ENCODE peak calls at places on chromosomes 6 and 20, in five cellular contexts. Z is DMS53; T is fibroblast of pulmonary artery; O is Calu3; S is stimulated activated CD4-positive, alpha-beta T cell treated with anti-CD3 and anti-CD28 coated beads, Interleukin-2, amount 100 ng/mL, for 48 hours. F is an unnamed sample.

GRCh38 chr20:3082306-3082951 is 2.1 kb downstream of the AVP start:
- DNase-seq in T (no peak), O (no peak), Z (peak; percentile 57), S (no peak), F (no peak)

GRCh38 chr20:5770240-5770986 is 20.2 kb downstream of the SHLD1 start:
- DNase-seq in T (peak; percentile 9), O (no peak), S (no peak), Z (no peak), F (no peak)

GRCh38 chr6:35663447-35664235 is 25.1 kb downstream of the FKBP5 start:
- DNase-seq in Z (no peak), S (no peak), O (no peak), T (peak; percentile 68), F (no peak)

GRCh38 chr6:44084231-44085014 is 42.8 kb downstream of the MRPL14 start:
- DNase-seq in Z (peak; percentile 70), T (no peak), S (no peak), O (no peak), F (no peak)

GRCh38 chr6:163460307-163460782 is 45.8 kb downstream of the QKI start:
- DNase-seq in Z (no peak), S (peak; percentile 8), T (peak; percentile 39), O (no peak), F (no peak)

GRCh38 chr6:11806561-11807317 is 28.1 kb upstream of the ADTRP start:
- DNase-seq in T (no peak), Z (no peak), O (no peak), S (no peak), F (no peak)

GRCh38 chr20:54502179-54502578 is 26.8 kb downstream of the DOK5 start:
- DNase-seq in T (no peak), Z (no peak), O (no peak), S (no peak), F (no peak)

GRCh38 chr6:52286798-52287432 is 2.4 kb upstream of the MCM3 start:
- DNase-seq in S (peak; percentile 57), O (peak; percentile 85), Z (peak; percentile 90), T (peak; percentile 83), F (peak; percentile 65)

GRCh38 chr20:59040682-59041081 is 1.9 kb downstream of the PRELID3B start:
- DNase-seq in O (no peak), T (no peak), Z (no peak), S (no peak), F (no peak)

GRCh38 chr6:140225587-140226438 is 851.4 kb upstream of the CITED2 start:
- DNase-seq in S (no peak), T (peak; percentile 35), Z (no peak), O (no peak), F (no peak)

GRCh38 chr6:143279385-143279784 is 171.1 kb downstream of the ADAT2 start:
- DNase-seq in T (peak; percentile 38), S (no peak), O (peak; percentile 30), Z (peak; percentile 36), F (no peak)

GRCh38 chr20:2986466-2986865 is 57.0 kb upstream of the GNRH2 start:
- DNase-seq in O (no peak), Z (no peak), T (peak; percentile 60), S (peak; percentile 54), F (no peak)

GRCh38 chr6:89260832-89261231 is 43.7 kb upstream of the GABRR1 start:
- DNase-seq in S (no peak), Z (peak; percentile 58), T (peak; percentile 8), O (no peak), F (no peak)

GRCh38 chr6:80467408-80467807 is 360.9 kb downstream of the BCKDHB start:
- DNase-seq in O (no peak), S (no peak), T (no peak), Z (no peak), F (no peak)

GRCh38 chr6:15247750-15248450 is 2.0 kb downstream of the JARID2 start:
- DNase-seq in S (peak; percentile 51), T (peak; percentile 67), O (peak; percentile 48), Z (peak; percentile 77), F (peak; percentile 55)

GRCh38 chr6:90596967-90597539 is 10.2 kb upstream of the MAP3K7 start:
- DNase-seq in Z (no peak), T (no peak), O (no peak), S (no peak), F (no peak)

GRCh38 chr6:119717942-119718341 is 368.4 kb upstream of the MAN1A1 start:
- DNase-seq in Z (no peak), T (no peak), S (no peak), O (no peak), F (no peak)

GRCh38 chr6:26284537-26285142 is 80.4 kb upstream of the BTN3A2 start:
- DNase-seq in Z (peak; percentile 70), O (peak; percentile 42), T (peak; percentile 76), S (peak; percentile 53), F (peak; percentile 57)

GRCh38 chr6:84093405-84094049 is 60.0 kb downstream of the MRAP2 start:
- DNase-seq in S (no peak), T (no peak), Z (no peak), O (no peak), F (no peak)

GRCh38 chr20:17419459-17419858 is 111.7 kb downstream of the BFSP1 start:
- DNase-seq in O (no peak), S (no peak), T (no peak), Z (peak; percentile 30), F (no peak)

GRCh38 chr6:125188037-125188436 is 34.5 kb downstream of the TPD52L1 start:
- DNase-seq in Z (no peak), T (peak; percentile 67), O (no peak), S (no peak), F (no peak)

GRCh38 chr6:99530627-99531026 is 15.4 kb upstream of the USP45 start:
- DNase-seq in O (no peak), S (no peak), Z (no peak), T (no peak), F (no peak)

GRCh38 chr20:46568570-46569129 is 18.2 kb upstream of the OCSTAMP start:
- DNase-seq in S (no peak), Z (peak; percentile 87), O (peak; percentile 95), T (peak; percentile 89), F (peak; percentile 98)

GRCh38 chr20:53580376-53581111 is 13.1 kb downstream of the ZNF217 start:
- DNase-seq in T (no peak), S (no peak), Z (no peak), O (no peak), F (no peak)

GRCh38 chr6:16503919-16504554 is 257.2 kb downstream of the ATXN1 start:
- DNase-seq in S (no peak), Z (no peak), T (no peak), O (no peak), F (no peak)

GRCh38 chr6:54282186-54282585 is 26.1 kb upstream of the TINAG start:
- DNase-seq in Z (no peak), O (no peak), T (peak; percentile 38), S (no peak), F (no peak)

GRCh38 chr6:132205946-132206345 is 195.3 kb downstream of the MOXD1 start:
- DNase-seq in O (no peak), Z (no peak), T (no peak), S (no peak), F (no peak)

GRCh38 chr6:43851204-43851855 is 81.3 kb downstream of the VEGFA start:
- DNase-seq in O (peak; percentile 36), Z (no peak), T (peak; percentile 83), S (no peak), F (no peak)

GRCh38 chr6:108565893-108566292 is 5.2 kb downstream of the FOXO3 start:
- DNase-seq in S (no peak), T (peak; percentile 91), Z (no peak), O (no peak), F (peak; percentile 25)

GRCh38 chr20:33490023-33490933 is at the start of gene CBFA2T2:
- DNase-seq in Z (peak; percentile 80), S (no peak), T (peak; percentile 61), O (no peak), F (peak; percentile 58)

GRCh38 chr6:54103485-54103884 is 7.8 kb upstream of the MLIP start:
- DNase-seq in O (no peak), S (no peak), Z (no peak), T (no peak), F (no peak)

GRCh38 chr6:69164564-69165252 is 529.6 kb downstream of the ADGRB3 start:
- DNase-seq in Z (peak; percentile 56), S (no peak), O (peak; percentile 18), T (no peak), F (no peak)